ENCODE peak calls at places on chromosomes 11 and 22, in nine cellular contexts. One of them, this sample, is unnamed.

GRCh38 chr11:123302751-123303195 is 107.7 kb upstream of the CLMP start:
- DNase-seq in HT-29: no peak
- DNase-seq in activated CD8-positive, alpha-beta memory T cell treated with anti-CD3 and anti-CD28 coated beads for 48 hours: peak; percentile 10
- DNase-seq in EL: peak; percentile 81
- DNase-seq in activated CD4-positive, alpha-beta T cell treated with anti-CD3 and anti-CD28 coated beads, Interleukin-2, amount 10 ng/mL, durations not matched to agents 7 days and 5 days: no peak
- DNase-seq in activated T-cell treated with anti-CD3 and anti-CD28 coated beads, Interleukin-2, amount 50 U/mL, for 1 hour: no peak
- DNase-seq in M059J: peak; percentile 76
- DNase-seq in left colon: no peak
- DNase-seq in activated naive CD4-positive, alpha-beta T cell treated with anti-CD3 and anti-CD28 coated beads, Interleukin-2, amount 10 ng/mL, durations not matched to agents 7 days and 5 days: no peak
- DNase-seq in this sample: no peak

GRCh38 chr11:22780914-22781593 is 48.5 kb downstream of the SVIP start:
- DNase-seq in HT-29: no peak
- DNase-seq in activated CD8-positive, alpha-beta memory T cell treated with anti-CD3 and anti-CD28 coated beads for 48 hours: no peak
- DNase-seq in EL: no peak
- DNase-seq in activated CD4-positive, alpha-beta T cell treated with anti-CD3 and anti-CD28 coated beads, Interleukin-2, amount 10 ng/mL, durations not matched to agents 7 days and 5 days: no peak
- DNase-seq in activated T-cell treated with anti-CD3 and anti-CD28 coated beads, Interleukin-2, amount 50 U/mL, for 1 hour: no peak
- DNase-seq in M059J: no peak
- DNase-seq in left colon: no peak
- DNase-seq in activated naive CD4-positive, alpha-beta T cell treated with anti-CD3 and anti-CD28 coated beads, Interleukin-2, amount 10 ng/mL, durations not matched to agents 7 days and 5 days: no peak
- DNase-seq in this sample: no peak

GRCh38 chr11:111137846-111138245 is 107.7 kb upstream of the POU2AF2 start:
- DNase-seq in HT-29: no peak
- DNase-seq in activated CD8-positive, alpha-beta memory T cell treated with anti-CD3 and anti-CD28 coated beads for 48 hours: no peak
- DNase-seq in EL: no peak
- DNase-seq in activated CD4-positive, alpha-beta T cell treated with anti-CD3 and anti-CD28 coated beads, Interleukin-2, amount 10 ng/mL, durations not matched to agents 7 days and 5 days: no peak
- DNase-seq in activated T-cell treated with anti-CD3 and anti-CD28 coated beads, Interleukin-2, amount 50 U/mL, for 1 hour: no peak
- DNase-seq in M059J: no peak
- DNase-seq in left colon: no peak
- DNase-seq in activated naive CD4-positive, alpha-beta T cell treated with anti-CD3 and anti-CD28 coated beads, Interleukin-2, amount 10 ng/mL, durations not matched to agents 7 days and 5 days: no peak
- DNase-seq in this sample: no peak

GRCh38 chr22:30318773-30319419 is 7.8 kb downstream of the TBC1D10A start:
- DNase-seq in HT-29: no peak
- DNase-seq in activated CD8-positive, alpha-beta memory T cell treated with anti-CD3 and anti-CD28 coated beads for 48 hours: no peak
- DNase-seq in EL: no peak
- DNase-seq in activated CD4-positive, alpha-beta T cell treated with anti-CD3 and anti-CD28 coated beads, Interleukin-2, amount 10 ng/mL, durations not matched to agents 7 days and 5 days: no peak
- DNase-seq in activated T-cell treated with anti-CD3 and anti-CD28 coated beads, Interleukin-2, amount 50 U/mL, for 1 hour: no peak
- DNase-seq in M059J: no peak
- DNase-seq in left colon: no peak
- DNase-seq in activated naive CD4-positive, alpha-beta T cell treated with anti-CD3 and anti-CD28 coated beads, Interleukin-2, amount 10 ng/mL, durations not matched to agents 7 days and 5 days: no peak
- DNase-seq in this sample: no peak

GRCh38 chr11:119237515-119237914 is 31.4 kb downstream of the CBL start:
- DNase-seq in HT-29: no peak
- DNase-seq in activated CD8-positive, alpha-beta memory T cell treated with anti-CD3 and anti-CD28 coated beads for 48 hours: no peak
- DNase-seq in EL: no peak
- DNase-seq in activated CD4-positive, alpha-beta T cell treated with anti-CD3 and anti-CD28 coated beads, Interleukin-2, amount 10 ng/mL, durations not matched to agents 7 days and 5 days: no peak
- DNase-seq in activated T-cell treated with anti-CD3 and anti-CD28 coated beads, Interleukin-2, amount 50 U/mL, for 1 hour: no peak
- DNase-seq in M059J: no peak
- DNase-seq in left colon: no peak
- DNase-seq in activated naive CD4-positive, alpha-beta T cell treated with anti-CD3 and anti-CD28 coated beads, Interleukin-2, amount 10 ng/mL, durations not matched to agents 7 days and 5 days: no peak
- DNase-seq in this sample: no peak

GRCh38 chr22:42692239-42693054 is 28.2 kb downstream of the A4GALT start:
- DNase-seq in HT-29: no peak
- DNase-seq in activated CD8-positive, alpha-beta memory T cell treated with anti-CD3 and anti-CD28 coated beads for 48 hours: no peak
- DNase-seq in EL: no peak
- DNase-seq in activated CD4-positive, alpha-beta T cell treated with anti-CD3 and anti-CD28 coated beads, Interleukin-2, amount 10 ng/mL, durations not matched to agents 7 days and 5 days: no peak
- DNase-seq in activated T-cell treated with anti-CD3 and anti-CD28 coated beads, Interleukin-2, amount 50 U/mL, for 1 hour: no peak
- DNase-seq in M059J: no peak
- DNase-seq in left colon: no peak
- DNase-seq in activated naive CD4-positive, alpha-beta T cell treated with anti-CD3 and anti-CD28 coated beads, Interleukin-2, amount 10 ng/mL, durations not matched to agents 7 days and 5 days: no peak
- DNase-seq in this sample: no peak

GRCh38 chr11:18066626-18067025 is 20.6 kb upstream of the TPH1 start:
- DNase-seq in HT-29: no peak
- DNase-seq in activated CD8-positive, alpha-beta memory T cell treated with anti-CD3 and anti-CD28 coated beads for 48 hours: no peak
- DNase-seq in EL: peak; percentile 39
- DNase-seq in activated CD4-positive, alpha-beta T cell treated with anti-CD3 and anti-CD28 coated beads, Interleukin-2, amount 10 ng/mL, durations not matched to agents 7 days and 5 days: no peak
- DNase-seq in activated T-cell treated with anti-CD3 and anti-CD28 coated beads, Interleukin-2, amount 50 U/mL, for 1 hour: no peak
- DNase-seq in M059J: peak; percentile 43
- DNase-seq in left colon: no peak
- DNase-seq in activated naive CD4-positive, alpha-beta T cell treated with anti-CD3 and anti-CD28 coated beads, Interleukin-2, amount 10 ng/mL, durations not matched to agents 7 days and 5 days: no peak
- DNase-seq in this sample: no peak

GRCh38 chr11:75014129-75014528 is 25.4 kb downstream of the NEU3 start:
- DNase-seq in HT-29: no peak
- DNase-seq in activated CD8-positive, alpha-beta memory T cell treated with anti-CD3 and anti-CD28 coated beads for 48 hours: no peak
- DNase-seq in EL: peak; percentile 64
- DNase-seq in activated CD4-positive, alpha-beta T cell treated with anti-CD3 and anti-CD28 coated beads, Interleukin-2, amount 10 ng/mL, durations not matched to agents 7 days and 5 days: no peak
- DNase-seq in activated T-cell treated with anti-CD3 and anti-CD28 coated beads, Interleukin-2, amount 50 U/mL, for 1 hour: no peak
- DNase-seq in M059J: peak; percentile 75
- DNase-seq in left colon: no peak
- DNase-seq in activated naive CD4-positive, alpha-beta T cell treated with anti-CD3 and anti-CD28 coated beads, Interleukin-2, amount 10 ng/mL, durations not matched to agents 7 days and 5 days: no peak
- DNase-seq in this sample: no peak

GRCh38 chr11:35007277-35007676 is 90.9 kb downstream of the PDHX start:
- DNase-seq in HT-29: no peak
- DNase-seq in activated CD8-positive, alpha-beta memory T cell treated with anti-CD3 and anti-CD28 coated beads for 48 hours: no peak
- DNase-seq in EL: no peak
- DNase-seq in activated CD4-positive, alpha-beta T cell treated with anti-CD3 and anti-CD28 coated beads, Interleukin-2, amount 10 ng/mL, durations not matched to agents 7 days and 5 days: no peak
- DNase-seq in activated T-cell treated with anti-CD3 and anti-CD28 coated beads, Interleukin-2, amount 50 U/mL, for 1 hour: no peak
- DNase-seq in M059J: no peak
- DNase-seq in left colon: no peak
- DNase-seq in activated naive CD4-positive, alpha-beta T cell treated with anti-CD3 and anti-CD28 coated beads, Interleukin-2, amount 10 ng/mL, durations not matched to agents 7 days and 5 days: no peak
- DNase-seq in this sample: no peak

GRCh38 chr11:89437317-89437716 is 53.9 kb downstream of the NOX4 start:
- DNase-seq in HT-29: no peak
- DNase-seq in activated CD8-positive, alpha-beta memory T cell treated with anti-CD3 and anti-CD28 coated beads for 48 hours: no peak
- DNase-seq in EL: no peak
- DNase-seq in activated CD4-positive, alpha-beta T cell treated with anti-CD3 and anti-CD28 coated beads, Interleukin-2, amount 10 ng/mL, durations not matched to agents 7 days and 5 days: no peak
- DNase-seq in activated T-cell treated with anti-CD3 and anti-CD28 coated beads, Interleukin-2, amount 50 U/mL, for 1 hour: no peak
- DNase-seq in M059J: no peak
- DNase-seq in left colon: peak; percentile 4
- DNase-seq in activated naive CD4-positive, alpha-beta T cell treated with anti-CD3 and anti-CD28 coated beads, Interleukin-2, amount 10 ng/mL, durations not matched to agents 7 days and 5 days: no peak
- DNase-seq in this sample: no peak

GRCh38 chr11:126332221-126332711 is 23.2 kb upstream of the ST3GAL4 start:
- DNase-seq in HT-29: no peak
- DNase-seq in activated CD8-positive, alpha-beta memory T cell treated with anti-CD3 and anti-CD28 coated beads for 48 hours: no peak
- DNase-seq in EL: peak; percentile 92
- DNase-seq in activated CD4-positive, alpha-beta T cell treated with anti-CD3 and anti-CD28 coated beads, Interleukin-2, amount 10 ng/mL, durations not matched to agents 7 days and 5 days: no peak
- DNase-seq in activated T-cell treated with anti-CD3 and anti-CD28 coated beads, Interleukin-2, amount 50 U/mL, for 1 hour: no peak
- DNase-seq in M059J: peak; percentile 93
- DNase-seq in left colon: no peak
- DNase-seq in activated naive CD4-positive, alpha-beta T cell treated with anti-CD3 and anti-CD28 coated beads, Interleukin-2, amount 10 ng/mL, durations not matched to agents 7 days and 5 days: no peak
- DNase-seq in this sample: peak; percentile 54

GRCh38 chr11:129611661-129612566 is 203.7 kb upstream of the TMEM45B start:
- DNase-seq in HT-29: peak; percentile 72
- DNase-seq in activated CD8-positive, alpha-beta memory T cell treated with anti-CD3 and anti-CD28 coated beads for 48 hours: no peak
- DNase-seq in EL: no peak
- DNase-seq in activated CD4-positive, alpha-beta T cell treated with anti-CD3 and anti-CD28 coated beads, Interleukin-2, amount 10 ng/mL, durations not matched to agents 7 days and 5 days: no peak
- DNase-seq in activated T-cell treated with anti-CD3 and anti-CD28 coated beads, Interleukin-2, amount 50 U/mL, for 1 hour: no peak
- DNase-seq in M059J: peak; percentile 57
- DNase-seq in left colon: no peak
- DNase-seq in activated naive CD4-positive, alpha-beta T cell treated with anti-CD3 and anti-CD28 coated beads, Interleukin-2, amount 10 ng/mL, durations not matched to agents 7 days and 5 days: no peak
- DNase-seq in this sample: no peak

GRCh38 chr11:83241291-83241946 is 44.7 kb downstream of the CCDC90B start:
- DNase-seq in HT-29: peak; percentile 95
- DNase-seq in activated CD8-positive, alpha-beta memory T cell treated with anti-CD3 and anti-CD28 coated beads for 48 hours: no peak
- DNase-seq in EL: peak; percentile 75
- DNase-seq in activated CD4-positive, alpha-beta T cell treated with anti-CD3 and anti-CD28 coated beads, Interleukin-2, amount 10 ng/mL, durations not matched to agents 7 days and 5 days: peak; percentile 17
- DNase-seq in activated T-cell treated with anti-CD3 and anti-CD28 coated beads, Interleukin-2, amount 50 U/mL, for 1 hour: no peak
- DNase-seq in M059J: peak; percentile 80
- DNase-seq in left colon: peak; percentile 73
- DNase-seq in activated naive CD4-positive, alpha-beta T cell treated with anti-CD3 and anti-CD28 coated beads, Interleukin-2, amount 10 ng/mL, durations not matched to agents 7 days and 5 days: peak; percentile 26
- DNase-seq in this sample: peak; percentile 55

GRCh38 chr11:133945087-133945974 is 11.4 kb downstream of the IGSF9B start:
- DNase-seq in HT-29: peak; percentile 39
- DNase-seq in activated CD8-positive, alpha-beta memory T cell treated with anti-CD3 and anti-CD28 coated beads for 48 hours: no peak
- DNase-seq in EL: peak; percentile 29
- DNase-seq in activated CD4-positive, alpha-beta T cell treated with anti-CD3 and anti-CD28 coated beads, Interleukin-2, amount 10 ng/mL, durations not matched to agents 7 days and 5 days: peak; percentile 93
- DNase-seq in activated T-cell treated with anti-CD3 and anti-CD28 coated beads, Interleukin-2, amount 50 U/mL, for 1 hour: peak; percentile 82
- DNase-seq in M059J: no peak
- DNase-seq in left colon: no peak
- DNase-seq in activated naive CD4-positive, alpha-beta T cell treated with anti-CD3 and anti-CD28 coated beads, Interleukin-2, amount 10 ng/mL, durations not matched to agents 7 days and 5 days: peak; percentile 92
- DNase-seq in this sample: no peak

GRCh38 chr11:130601764-130602163 is 153.3 kb downstream of the ADAMTS15 start:
- DNase-seq in HT-29: no peak
- DNase-seq in activated CD8-positive, alpha-beta memory T cell treated with anti-CD3 and anti-CD28 coated beads for 48 hours: no peak
- DNase-seq in EL: no peak
- DNase-seq in activated CD4-positive, alpha-beta T cell treated with anti-CD3 and anti-CD28 coated beads, Interleukin-2, amount 10 ng/mL, durations not matched to agents 7 days and 5 days: no peak
- DNase-seq in activated T-cell treated with anti-CD3 and anti-CD28 coated beads, Interleukin-2, amount 50 U/mL, for 1 hour: no peak
- DNase-seq in M059J: no peak
- DNase-seq in left colon: no peak
- DNase-seq in activated naive CD4-positive, alpha-beta T cell treated with anti-CD3 and anti-CD28 coated beads, Interleukin-2, amount 10 ng/mL, durations not matched to agents 7 days and 5 days: no peak
- DNase-seq in this sample: no peak

GRCh38 chr11:62137276-62137861 is 13.6 kb downstream of the INCENP start:
- DNase-seq in HT-29: no peak
- DNase-seq in activated CD8-positive, alpha-beta memory T cell treated with anti-CD3 and anti-CD28 coated beads for 48 hours: no peak
- DNase-seq in EL: no peak
- DNase-seq in activated CD4-positive, alpha-beta T cell treated with anti-CD3 and anti-CD28 coated beads, Interleukin-2, amount 10 ng/mL, durations not matched to agents 7 days and 5 days: no peak
- DNase-seq in activated T-cell treated with anti-CD3 and anti-CD28 coated beads, Interleukin-2, amount 50 U/mL, for 1 hour: no peak
- DNase-seq in M059J: no peak
- DNase-seq in left colon: no peak
- DNase-seq in activated naive CD4-positive, alpha-beta T cell treated with anti-CD3 and anti-CD28 coated beads, Interleukin-2, amount 10 ng/mL, durations not matched to agents 7 days and 5 days: no peak
- DNase-seq in this sample: no peak

GRCh38 chr11:133872160-133872559 is 26.8 kb upstream of the SPATA19 start:
- DNase-seq in HT-29: no peak
- DNase-seq in activated CD8-positive, alpha-beta memory T cell treated with anti-CD3 and anti-CD28 coated beads for 48 hours: no peak
- DNase-seq in EL: no peak
- DNase-seq in activated CD4-positive, alpha-beta T cell treated with anti-CD3 and anti-CD28 coated beads, Interleukin-2, amount 10 ng/mL, durations not matched to agents 7 days and 5 days: no peak
- DNase-seq in activated T-cell treated with anti-CD3 and anti-CD28 coated beads, Interleukin-2, amount 50 U/mL, for 1 hour: no peak
- DNase-seq in M059J: no peak
- DNase-seq in left colon: no peak
- DNase-seq in activated naive CD4-positive, alpha-beta T cell treated with anti-CD3 and anti-CD28 coated beads, Interleukin-2, amount 10 ng/mL, durations not matched to agents 7 days and 5 days: no peak
- DNase-seq in this sample: no peak

GRCh38 chr11:8671242-8671641 is 11.2 kb downstream of the TRIM66 start:
- DNase-seq in HT-29: no peak
- DNase-seq in activated CD8-positive, alpha-beta memory T cell treated with anti-CD3 and anti-CD28 coated beads for 48 hours: no peak
- DNase-seq in EL: peak; percentile 95
- DNase-seq in activated CD4-positive, alpha-beta T cell treated with anti-CD3 and anti-CD28 coated beads, Interleukin-2, amount 10 ng/mL, durations not matched to agents 7 days and 5 days: no peak
- DNase-seq in activated T-cell treated with anti-CD3 and anti-CD28 coated beads, Interleukin-2, amount 50 U/mL, for 1 hour: no peak
- DNase-seq in M059J: peak; percentile 98
- DNase-seq in left colon: no peak
- DNase-seq in activated naive CD4-positive, alpha-beta T cell treated with anti-CD3 and anti-CD28 coated beads, Interleukin-2, amount 10 ng/mL, durations not matched to agents 7 days and 5 days: no peak
- DNase-seq in this sample: peak; percentile 39

GRCh38 chr11:94746721-94747120 is 21.4 kb upstream of the AMOTL1 start:
- DNase-seq in HT-29: peak; percentile 45
- DNase-seq in activated CD8-positive, alpha-beta memory T cell treated with anti-CD3 and anti-CD28 coated beads for 48 hours: no peak
- DNase-seq in EL: peak; percentile 34
- DNase-seq in activated CD4-positive, alpha-beta T cell treated with anti-CD3 and anti-CD28 coated beads, Interleukin-2, amount 10 ng/mL, durations not matched to agents 7 days and 5 days: no peak
- DNase-seq in activated T-cell treated with anti-CD3 and anti-CD28 coated beads, Interleukin-2, amount 50 U/mL, for 1 hour: no peak
- DNase-seq in M059J: peak; percentile 65
- DNase-seq in left colon: no peak
- DNase-seq in activated naive CD4-positive, alpha-beta T cell treated with anti-CD3 and anti-CD28 coated beads, Interleukin-2, amount 10 ng/mL, durations not matched to agents 7 days and 5 days: no peak
- DNase-seq in this sample: no peak

GRCh38 chr11:126528075-126528474 is 172.6 kb downstream of the ST3GAL4 start:
- DNase-seq in HT-29: no peak
- DNase-seq in activated CD8-positive, alpha-beta memory T cell treated with anti-CD3 and anti-CD28 coated beads for 48 hours: no peak
- DNase-seq in EL: no peak
- DNase-seq in activated CD4-positive, alpha-beta T cell treated with anti-CD3 and anti-CD28 coated beads, Interleukin-2, amount 10 ng/mL, durations not matched to agents 7 days and 5 days: no peak
- DNase-seq in activated T-cell treated with anti-CD3 and anti-CD28 coated beads, Interleukin-2, amount 50 U/mL, for 1 hour: no peak
- DNase-seq in M059J: no peak
- DNase-seq in left colon: no peak
- DNase-seq in activated naive CD4-positive, alpha-beta T cell treated with anti-CD3 and anti-CD28 coated beads, Interleukin-2, amount 10 ng/mL, durations not matched to agents 7 days and 5 days: no peak
- DNase-seq in this sample: no peak

GRCh38 chr11:44083433-44083832 is 12.0 kb upstream of the EXT2 start:
- DNase-seq in HT-29: no peak
- DNase-seq in activated CD8-positive, alpha-beta memory T cell treated with anti-CD3 and anti-CD28 coated beads for 48 hours: no peak
- DNase-seq in EL: no peak
- DNase-seq in activated CD4-positive, alpha-beta T cell treated with anti-CD3 and anti-CD28 coated beads, Interleukin-2, amount 10 ng/mL, durations not matched to agents 7 days and 5 days: no peak
- DNase-seq in activated T-cell treated with anti-CD3 and anti-CD28 coated beads, Interleukin-2, amount 50 U/mL, for 1 hour: no peak
- DNase-seq in M059J: no peak
- DNase-seq in left colon: no peak
- DNase-seq in activated naive CD4-positive, alpha-beta T cell treated with anti-CD3 and anti-CD28 coated beads, Interleukin-2, amount 10 ng/mL, durations not matched to agents 7 days and 5 days: no peak
- DNase-seq in this sample: no peak

GRCh38 chr22:29476116-29476515 is 3.9 kb upstream of the NEFH start:
- DNase-seq in HT-29: no peak
- DNase-seq in activated CD8-positive, alpha-beta memory T cell treated with anti-CD3 and anti-CD28 coated beads for 48 hours: no peak
- DNase-seq in EL: no peak
- DNase-seq in activated CD4-positive, alpha-beta T cell treated with anti-CD3 and anti-CD28 coated beads, Interleukin-2, amount 10 ng/mL, durations not matched to agents 7 days and 5 days: no peak
- DNase-seq in activated T-cell treated with anti-CD3 and anti-CD28 coated beads, Interleukin-2, amount 50 U/mL, for 1 hour: no peak
- DNase-seq in M059J: no peak
- DNase-seq in left colon: no peak
- DNase-seq in activated naive CD4-positive, alpha-beta T cell treated with anti-CD3 and anti-CD28 coated beads, Interleukin-2, amount 10 ng/mL, durations not matched to agents 7 days and 5 days: no peak
- DNase-seq in this sample: no peak

GRCh38 chr11:2260491-2261364 is 9.7 kb downstream of the ASCL2 start:
- DNase-seq in HT-29: no peak
- DNase-seq in activated CD8-positive, alpha-beta memory T cell treated with anti-CD3 and anti-CD28 coated beads for 48 hours: no peak
- DNase-seq in EL: no peak
- DNase-seq in activated CD4-positive, alpha-beta T cell treated with anti-CD3 and anti-CD28 coated beads, Interleukin-2, amount 10 ng/mL, durations not matched to agents 7 days and 5 days: no peak
- DNase-seq in activated T-cell treated with anti-CD3 and anti-CD28 coated beads, Interleukin-2, amount 50 U/mL, for 1 hour: no peak
- DNase-seq in M059J: no peak
- DNase-seq in left colon: no peak
- DNase-seq in activated naive CD4-positive, alpha-beta T cell treated with anti-CD3 and anti-CD28 coated beads, Interleukin-2, amount 10 ng/mL, durations not matched to agents 7 days and 5 days: no peak
- DNase-seq in this sample: peak; percentile 14

GRCh38 chr11:105106140-105106539 is 33.4 kb downstream of the CARD18 start:
- DNase-seq in HT-29: no peak
- DNase-seq in activated CD8-positive, alpha-beta memory T cell treated with anti-CD3 and anti-CD28 coated beads for 48 hours: no peak
- DNase-seq in EL: no peak
- DNase-seq in activated CD4-positive, alpha-beta T cell treated with anti-CD3 and anti-CD28 coated beads, Interleukin-2, amount 10 ng/mL, durations not matched to agents 7 days and 5 days: no peak
- DNase-seq in activated T-cell treated with anti-CD3 and anti-CD28 coated beads, Interleukin-2, amount 50 U/mL, for 1 hour: no peak
- DNase-seq in M059J: no peak
- DNase-seq in left colon: no peak
- DNase-seq in activated naive CD4-positive, alpha-beta T cell treated with anti-CD3 and anti-CD28 coated beads, Interleukin-2, amount 10 ng/mL, durations not matched to agents 7 days and 5 days: no peak
- DNase-seq in this sample: no peak

GRCh38 chr11:22554221-22554620 is 71.4 kb downstream of the FANCF start:
- DNase-seq in HT-29: no peak
- DNase-seq in activated CD8-positive, alpha-beta memory T cell treated with anti-CD3 and anti-CD28 coated beads for 48 hours: no peak
- DNase-seq in EL: no peak
- DNase-seq in activated CD4-positive, alpha-beta T cell treated with anti-CD3 and anti-CD28 coated beads, Interleukin-2, amount 10 ng/mL, durations not matched to agents 7 days and 5 days: no peak
- DNase-seq in activated T-cell treated with anti-CD3 and anti-CD28 coated beads, Interleukin-2, amount 50 U/mL, for 1 hour: no peak
- DNase-seq in M059J: peak; percentile 1
- DNase-seq in left colon: no peak
- DNase-seq in activated naive CD4-positive, alpha-beta T cell treated with anti-CD3 and anti-CD28 coated beads, Interleukin-2, amount 10 ng/mL, durations not matched to agents 7 days and 5 days: no peak
- DNase-seq in this sample: no peak